ENCODE peak calls at places on chromosomes 12 and 14, in eight cellular contexts. P, I, Y, Q, R, K, S and J are unnamed samples. For H3K36me3, the result is how much of the 10 kb centered on the place peaks cover.

GRCh38 chr14:68788275-68789001 is 4.4 kb downstream of the ZFP36L1 start:
- DNase-seq in P (no peak), I (no peak), Y (no peak), Q (no peak), R (no peak), K (no peak), S (no peak), J (no peak)

GRCh38 chr12:52148541-52149181 is 43.2 kb downstream of the KRT80 start:
- DNase-seq in P (no peak), I (no peak), Y (no peak), Q (no peak), R (no peak), K (peak), S (no peak), J (no peak)

GRCh38 chr12:18320036-18320617 is 58.8 kb downstream of the PIK3C2G start:
- DNase-seq in P (no peak), I (no peak), Y (peak), Q (no peak), R (no peak), K (no peak), S (peak), J (no peak)

GRCh38 chr12:95548056-95548538 is 3.2 kb downstream of the USP44 start:
- DNase-seq in P (peak), I (peak), Y (peak), Q (no peak), R (peak), K (peak), S (peak), J (peak)

GRCh38 chr14:71437870-71438269 is 494.4 kb upstream of the RGS6 start:
- DNase-seq in P (no peak), I (no peak), Y (no peak), Q (no peak), R (no peak), K (no peak), S (no peak), J (no peak)

GRCh38 chr12:42162198-42162597 is 17.5 kb upstream of the GXYLT1 start:
- DNase-seq in P (no peak), I (no peak), Y (no peak), Q (no peak), R (no peak), K (no peak), S (no peak), J (no peak)

GRCh38 chr14:74697543-74697942 is 15.3 kb downstream of the AREL1 start:
- DNase-seq in P (no peak), I (no peak), Y (no peak), Q (no peak), R (no peak), K (no peak), S (no peak), J (no peak)

GRCh38 chr12:7571253-7571652 is 67.7 kb upstream of the CD163 start:
- DNase-seq in P (no peak), I (no peak), Y (no peak), Q (no peak), R (no peak), K (no peak), S (no peak), J (no peak)

GRCh38 chr12:110301065-110301806 is 20.2 kb downstream of the ATP2A2 start:
- DNase-seq in P (no peak), I (no peak), Y (peak), Q (no peak), R (no peak), K (no peak), S (no peak), J (no peak)

GRCh38 chr14:22780941-22781605 is 14.6 kb downstream of the OXA1L start:
- DNase-seq in P (no peak), I (no peak), Y (no peak), Q (no peak), R (no peak), K (no peak), S (no peak), J (no peak)

GRCh38 chr12:91053951-91054715 is 3.7 kb downstream of the KERA start:
- DNase-seq in P (no peak), I (peak), Y (no peak), Q (no peak), R (no peak), K (no peak), S (no peak), J (no peak)

GRCh38 chr14:29282169-29282568 is 515.6 kb downstream of the FOXG1 start:
- DNase-seq in P (no peak), I (no peak), Y (no peak), Q (no peak), R (no peak), K (no peak), S (no peak), J (no peak)

GRCh38 chr14:62099091-62099490 is 336.9 kb downstream of the SNAPC1 start:
- DNase-seq in P (no peak), I (no peak), Y (no peak), Q (no peak), R (no peak), K (no peak), S (no peak), J (no peak)

GRCh38 chr14:72736348-72736747 is 157.6 kb downstream of the DPF3 start:
- DNase-seq in P (no peak), I (no peak), Y (no peak), Q (no peak), R (no peak), K (no peak), S (no peak), J (no peak)

GRCh38 chr14:99430491-99430890 is 50.2 kb downstream of the SETD3 start:
- DNase-seq in P (no peak), I (no peak), Y (peak), Q (no peak), R (peak), K (peak), S (peak), J (no peak)

GRCh38 chr14:106530423-106531107 is 1004.2 kb downstream of the TMEM121 start:
- DNase-seq in P (no peak), I (no peak), Y (no peak), Q (no peak), R (no peak), K (no peak), S (no peak), J (peak)

GRCh38 chr12:94206886-94207285 is 58.5 kb downstream of the PLXNC1 start:
- DNase-seq in P (no peak), I (no peak), Y (no peak), Q (no peak), R (no peak), K (no peak), S (no peak), J (no peak)

DNA sequence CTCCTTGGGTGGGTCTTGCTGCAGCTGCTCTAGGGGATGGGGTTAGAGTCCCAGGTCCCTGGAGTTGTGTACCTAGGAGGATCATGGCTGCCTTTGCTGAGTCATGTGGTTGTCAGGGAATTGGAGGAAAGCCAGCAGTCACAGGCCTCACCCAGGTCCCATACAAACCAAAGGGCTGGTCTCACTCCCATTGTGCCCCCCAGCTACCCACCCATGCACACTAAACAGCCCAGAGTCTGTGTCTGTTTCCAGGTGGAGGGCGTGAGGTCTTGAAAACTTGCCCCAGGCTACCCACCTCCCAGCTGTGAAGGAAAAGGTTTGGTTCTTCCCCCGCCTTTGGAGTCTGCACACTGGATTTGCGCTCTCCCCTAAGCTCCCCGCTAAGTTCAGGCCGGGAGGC is 387.8 kb downstream of the TMTC2 start:
- DNase-seq in P (no peak), I (no peak), Y (no peak), Q (no peak), R (no peak), K (no peak), S (no peak), J (no peak)
- H3K4me3 ChIP-seq in P (no peak), I (no peak), Y (no peak), Q (no peak), R (no peak), K (no peak), S (no peak), J (no peak)

GRCh38 chr12:9940370-9940769 is 8.2 kb upstream of the CLEC2A start:
- DNase-seq in P (no peak), I (no peak), Y (peak), Q (no peak), R (no peak), K (no peak), S (peak), J (no peak)
- TF ChIP-seq CTCF in P (no peak), I (no peak), Y (peak), Q (no peak), R (no peak), K (no peak), S (peak), J (peak)

DNA sequence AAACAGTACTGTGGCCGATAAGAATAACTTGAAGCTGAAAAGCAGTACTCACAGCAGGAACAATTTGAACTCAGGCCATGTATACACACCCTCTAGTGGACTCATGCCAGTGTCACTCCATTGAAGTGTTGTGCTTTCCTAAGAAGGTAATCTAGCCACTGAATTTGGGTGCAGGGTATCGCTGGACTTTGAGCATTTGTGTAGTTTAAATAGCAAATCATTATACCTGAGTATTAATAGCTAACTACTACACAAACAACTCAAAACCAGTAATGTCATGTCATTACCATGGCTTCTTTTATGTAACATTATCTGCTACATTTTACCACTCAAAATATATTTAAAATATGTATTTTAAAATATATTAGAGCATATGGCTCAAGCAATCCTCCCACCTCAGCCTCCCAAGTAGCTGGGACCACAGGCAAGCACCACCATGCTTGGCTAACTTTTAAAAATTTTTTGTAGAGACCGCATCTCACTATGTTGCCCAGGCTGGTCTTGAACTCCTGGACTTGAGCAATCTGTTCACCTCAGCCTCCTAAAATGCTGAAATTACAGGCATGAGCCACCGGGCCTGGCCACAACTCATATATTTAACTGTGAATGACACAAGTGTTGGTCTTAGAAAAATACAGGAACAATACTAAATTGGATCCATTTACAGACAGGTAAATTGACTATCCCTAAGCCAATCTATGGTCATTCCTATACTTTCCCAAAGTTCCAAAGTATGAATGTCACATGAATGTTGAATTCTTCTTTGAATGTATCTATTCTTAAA is 25.6 kb upstream of the ARID4A start:
- DNase-seq in P (no peak), I (no peak), Y (no peak), Q (no peak), R (no peak), K (no peak), S (no peak), J (no peak)
- H3K36me3 ChIP-seq in P (under half), I (under half), Y (under half), Q (under half), R (under half), K (half or more), S (under half), J (under half)

GRCh38 chr12:53324779-53325538 is 3.5 kb upstream of the AAAS start:
- DNase-seq in P (peak), I (peak), Y (peak), Q (peak), R (peak), K (peak), S (peak), J (peak)

GRCh38 chr12:53327435-53328042 is 6.1 kb upstream of the AAAS start:
- DNase-seq in P (no peak), I (no peak), Y (no peak), Q (no peak), R (no peak), K (no peak), S (no peak), J (no peak)

GRCh38 chr12:53324113-53324778 is 2.8 kb upstream of the AAAS start:
- DNase-seq in P (no peak), I (peak), Y (peak), Q (no peak), R (peak), K (peak), S (peak), J (peak)

GRCh38 chr12:53326460-53327185 is 5.2 kb upstream of the AAAS start:
- DNase-seq in P (no peak), I (no peak), Y (no peak), Q (no peak), R (no peak), K (no peak), S (peak), J (no peak)

GRCh38 chr12:53325539-53326061 is 4.2 kb upstream of the AAAS start:
- DNase-seq in P (no peak), I (peak), Y (peak), Q (no peak), R (peak), K (peak), S (peak), J (peak)
- H3K4me3 ChIP-seq in P (peak), I (peak), Y (peak), Q (peak), R (peak), K (peak), S (peak), J (peak)

DNA sequence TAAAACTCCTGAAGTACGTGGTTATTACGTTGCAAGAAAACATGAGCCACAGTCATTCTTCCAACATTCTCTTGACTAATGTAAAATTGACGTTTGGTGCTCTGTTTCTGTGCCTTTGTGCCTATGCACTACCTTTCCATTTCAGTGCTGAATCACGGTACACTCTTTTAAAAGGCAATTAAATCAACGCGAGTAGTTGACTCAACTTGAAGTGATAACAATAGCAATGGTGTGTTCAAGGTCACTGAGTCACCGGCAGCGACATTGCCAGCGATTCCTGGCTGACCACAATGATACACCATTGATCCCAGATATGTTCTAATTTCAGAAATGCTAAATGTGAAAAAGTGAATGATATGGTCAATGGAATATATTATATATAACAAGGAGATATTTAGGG is 17.8 kb downstream of the AK7 start:
- DNase-seq in P (no peak), I (no peak), Y (no peak), Q (no peak), R (no peak), K (no peak), S (no peak), J (no peak)
- TF ChIP-seq CTCF in P (no peak), I (no peak), Y (no peak), Q (no peak), R (no peak), K (no peak), S (no peak), J (no peak)

GRCh38 chr14:24155100-24155499 is 6.0 kb upstream of the IRF9 start:
- DNase-seq in P (no peak), I (no peak), Y (no peak), Q (no peak), R (no peak), K (no peak), S (no peak), J (no peak)
- H3K36me3 ChIP-seq in P (half or more), I (under half), Y (half or more), Q (half or more), R (under half), K (half or more), S (under half), J (half or more)

DNA sequence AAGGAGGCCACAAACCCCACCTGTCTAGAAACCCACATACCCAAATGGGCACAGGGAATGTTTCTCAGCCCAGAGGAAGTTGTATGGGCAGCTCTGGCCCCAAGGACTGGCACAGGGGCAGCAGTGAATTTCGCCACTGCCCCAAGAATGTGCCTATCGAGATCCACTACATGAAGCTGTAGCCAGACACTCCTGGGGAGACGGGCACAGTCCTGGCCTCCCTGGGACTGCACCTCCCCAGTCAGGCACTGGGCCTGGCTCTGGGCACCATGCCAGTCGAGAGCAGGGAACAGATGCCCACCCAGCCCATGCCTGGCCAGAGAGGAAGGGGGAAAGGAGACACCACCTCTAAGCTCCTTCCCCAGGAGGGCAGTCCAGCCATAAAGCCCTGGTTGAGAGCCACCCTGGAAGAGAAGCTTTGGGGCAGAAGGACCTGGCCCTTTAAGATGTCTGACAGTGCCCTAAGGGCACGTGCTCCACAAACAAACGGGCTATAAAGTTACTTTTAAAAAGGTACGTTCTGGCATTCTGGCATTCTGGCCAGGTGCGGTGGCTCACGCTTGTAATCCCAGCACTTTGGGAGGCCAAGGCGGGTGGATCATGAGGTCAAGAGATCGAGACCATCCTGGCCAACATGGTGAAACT is 8.4 kb downstream of the ADCY6 start:
- DNase-seq in P (no peak), I (no peak), Y (no peak), Q (no peak), R (no peak), K (no peak), S (no peak), J (no peak)
- H3K4me3 ChIP-seq in P (no peak), I (no peak), Y (no peak), Q (peak), R (no peak), K (no peak), S (no peak), J (no peak)

GRCh38 chr14:31097081-31097480 is 70.9 kb upstream of the STRN3 start:
- DNase-seq in P (no peak), I (no peak), Y (no peak), Q (no peak), R (no peak), K (no peak), S (no peak), J (no peak)
- TF ChIP-seq CTCF in P (no peak), I (no peak), Y (no peak), Q (no peak), R (no peak), K (no peak), S (no peak), J (no peak)

GRCh38 chr12:47207005-47207717 is 127.4 kb upstream of the AMIGO2 start:
- DNase-seq in P (no peak), I (no peak), Y (no peak), Q (no peak), R (no peak), K (peak), S (no peak), J (peak)

GRCh38 chr12:47209014-47209413 is 129.3 kb upstream of the AMIGO2 start:
- DNase-seq in P (no peak), I (no peak), Y (no peak), Q (no peak), R (no peak), K (no peak), S (no peak), J (no peak)

GRCh38 chr12:47207829-47208248 is 128.1 kb upstream of the AMIGO2 start:
- DNase-seq in P (no peak), I (no peak), Y (no peak), Q (no peak), R (no peak), K (no peak), S (no peak), J (peak)

GRCh38 chr12:47206450-47206830 is 126.7 kb upstream of the AMIGO2 start:
- DNase-seq in P (no peak), I (no peak), Y (no peak), Q (no peak), R (no peak), K (no peak), S (no peak), J (no peak)

GRCh38 chr12:47205532-47206449 is 126.0 kb upstream of the AMIGO2 start:
- DNase-seq in P (no peak), I (no peak), Y (no peak), Q (no peak), R (no peak), K (no peak), S (no peak), J (no peak)
- H3K36me3 ChIP-seq in P (under half), I (under half), Y (under half), Q (under half), R (under half), K (under half), S (under half), J (under half)